ENCODE peak calls at places on chromosomes 13 and 19, in five cellular contexts. D is HS-27A; M is stimulated activated naive CD4-positive, alpha-beta T cell; W is stimulated activated CD8-positive, alpha-beta memory T cell treated with anti-CD3 and anti-CD28 coated beads, Interleukin-15, amount 100 ng/mL, for 1 hour; C is naive thymus-derived CD4-positive, alpha-beta T cell. E is an unnamed sample.

GRCh38 chr13:37788346-37788745 is 81.2 kb downstream of the TRPC4 start:
- DNase-seq in D (no peak), M (no peak), W (no peak), C (no peak), E (no peak)

GRCh38 chr19:46115396-46116109 is 8.9 kb downstream of the IGFL3 start:
- DNase-seq in D (no peak), M (no peak), W (no peak), C (no peak), E (no peak)

GRCh38 chr13:24899601-24900000 is 135.6 kb downstream of the RNF17 start:
- DNase-seq in D (no peak), M (no peak), W (no peak), C (no peak), E (no peak)

GRCh38 chr13:95153647-95154405 is 147.4 kb downstream of the ABCC4 start:
- DNase-seq in D (no peak), M (no peak), W (no peak), C (no peak), E (no peak)

GRCh38 chr13:98476538-98476966 is 100.4 kb downstream of the STK24 start:
- DNase-seq in D (no peak), M (peak; percentile 75), W (peak; percentile 64), C (peak; percentile 78), E (peak; percentile 88)

GRCh38 chr13:31328549-31329229 is 128.9 kb downstream of the B3GLCT start:
- DNase-seq in D (no peak), M (no peak), W (no peak), C (no peak), E (no peak)

GRCh38 chr13:22311734-22312404 is 641.0 kb downstream of the FGF9 start:
- DNase-seq in D (no peak), M (no peak), W (no peak), C (no peak), E (no peak)

GRCh38 chr19:9673912-9674668 is 810 bp downstream of the ZNF562 start:
- DNase-seq in D (no peak), M (peak; percentile 4), W (no peak), C (no peak), E (no peak)

GRCh38 chr19:35027851-35028599 is 2.2 kb upstream of the SCN1B start:
- DNase-seq in D (no peak), M (no peak), W (no peak), C (no peak), E (no peak)

GRCh38 chr13:114219406-114219805 is 15.3 kb upstream of the CDC16 start:
- DNase-seq in D (no peak), M (no peak), W (no peak), C (peak; percentile 34), E (peak; percentile 31)

GRCh38 chr19:54114340-54114826 is 1.1 kb downstream of the TFPT start:
- DNase-seq in D (no peak), M (peak; percentile 27), W (no peak), C (peak; percentile 48), E (peak; percentile 47)

GRCh38 chr13:100573121-100573520 is 15.5 kb downstream of the GGACT start:
- DNase-seq in D (peak; percentile 30), M (peak; percentile 68), W (peak; percentile 67), C (peak; percentile 62), E (peak; percentile 61)

GRCh38 chr13:73235385-73235784 is 176.6 kb downstream of the KLF5 start:
- DNase-seq in D (no peak), M (no peak), W (no peak), C (no peak), E (no peak)

GRCh38 chr19:29690842-29691241 is 24.2 kb downstream of the C19orf12 start:
- DNase-seq in D (no peak), M (peak; percentile 60), W (no peak), C (peak; percentile 63), E (peak; percentile 38)

GRCh38 chr19:1474765-1475351 is 4.2 kb downstream of the C19orf25 start:
- DNase-seq in D (no peak), M (no peak), W (no peak), C (no peak), E (no peak)

GRCh38 chr19:41893899-41894298 is 10.9 kb downstream of the ARHGEF1 start:
- DNase-seq in D (no peak), M (peak; percentile 40), W (no peak), C (peak; percentile 25), E (no peak)

GRCh38 chr13:79779061-79779460 is 298.1 kb downstream of the NDFIP2 start:
- DNase-seq in D (no peak), M (no peak), W (no peak), C (no peak), E (no peak)

GRCh38 chr19:2330632-2331284 is 2.3 kb downstream of the SPPL2B start:
- DNase-seq in D (no peak), M (no peak), W (no peak), C (no peak), E (no peak)

GRCh38 chr13:99307648-99308339 is 595 bp upstream of the GPR183 start:
- DNase-seq in D (no peak), M (no peak), W (no peak), C (no peak), E (peak; percentile 68)

GRCh38 chr13:31885994-31886393 is 145.6 kb upstream of the FRY start:
- DNase-seq in D (no peak), M (no peak), W (no peak), C (no peak), E (no peak)

GRCh38 chr13:29081036-29081435 is 260.9 kb downstream of the MTUS2 start:
- DNase-seq in D (no peak), M (peak; percentile 44), W (no peak), C (peak; percentile 50), E (peak; percentile 7)

GRCh38 chr13:23856008-23856750 is 33.0 kb downstream of the MIPEP start:
- DNase-seq in D (no peak), M (no peak), W (no peak), C (no peak), E (no peak)

GRCh38 chr13:51396352-51396751 is 56.5 kb downstream of the INTS6 start:
- DNase-seq in D (no peak), M (no peak), W (no peak), C (no peak), E (no peak)

GRCh38 chr13:49240017-49240416 is 7.7 kb upstream of the CDADC1 start:
- DNase-seq in D (no peak), M (peak; percentile 31), W (peak; percentile 19), C (no peak), E (peak; percentile 40)

GRCh38 chr13:114062341-114062740 is 70.1 kb downstream of the RASA3 start:
- DNase-seq in D (no peak), M (no peak), W (no peak), C (no peak), E (no peak)

GRCh38 chr13:74052402-74052928 is 81.7 kb downstream of the KLF12 start:
- DNase-seq in D (no peak), M (no peak), W (no peak), C (no peak), E (no peak)

GRCh38 chr13:98976941-98977340 is 923 bp downstream of the DOCK9 start:
- DNase-seq in D (no peak), M (no peak), W (no peak), C (no peak), E (no peak)

GRCh38 chr13:50531917-50532899 is 311.3 kb downstream of the DLEU7 start:
- DNase-seq in D (no peak), M (no peak), W (no peak), C (no peak), E (no peak)

GRCh38 chr19:3304871-3305423 is 61.4 kb upstream of the NFIC start:
- DNase-seq in D (peak; percentile 19), M (peak; percentile 75), W (peak; percentile 72), C (peak; percentile 76), E (peak; percentile 35)

GRCh38 chr13:31909889-31910551 is 121.6 kb upstream of the FRY start:
- DNase-seq in D (peak; percentile 23), M (peak; percentile 44), W (peak; percentile 27), C (peak; percentile 46), E (peak; percentile 34)

GRCh38 chr19:1942934-1943555 is 2.1 kb downstream of the CSNK1G2 start:
- DNase-seq in D (no peak), M (no peak), W (no peak), C (peak; percentile 18), E (no peak)

GRCh38 chr13:72586519-72586918 is 140.9 kb downstream of the MZT1 start:
- DNase-seq in D (no peak), M (no peak), W (no peak), C (no peak), E (no peak)

GRCh38 chr13:114127473-114128347 is 4.7 kb downstream of the RASA3 start:
- DNase-seq in D (no peak), M (no peak), W (no peak), C (no peak), E (no peak)